ENCODE peak calls at places on chromosomes 3 and 15, in seven cellular contexts. One of them, this sample, is unnamed.

GRCh38 chr3:124791142-124791541 is 60.9 kb downstream of the UMPS start:
- DNase-seq in mesenchymal stem cell: peak
- DNase-seq in mesendoderm: no peak
- DNase-seq in neuronal stem cell: no peak
- DNase-seq in H9: no peak
- DNase-seq in trophoblast cell: no peak
- DNase-seq in H1: no peak
- DNase-seq in this sample: peak

GRCh38 chr3:48372377-48372770 is 355 bp downstream of the FBXW12 start:
- DNase-seq in mesenchymal stem cell: no peak
- DNase-seq in mesendoderm: no peak
- DNase-seq in neuronal stem cell: no peak
- DNase-seq in H9: no peak
- DNase-seq in trophoblast cell: no peak
- DNase-seq in H1: no peak
- DNase-seq in this sample: no peak

GRCh38 chr3:177154733-177155132 is 42.5 kb downstream of the TBL1XR1 start:
- DNase-seq in mesenchymal stem cell: no peak
- DNase-seq in mesendoderm: no peak
- DNase-seq in neuronal stem cell: no peak
- DNase-seq in H9: no peak
- DNase-seq in trophoblast cell: no peak
- DNase-seq in H1: no peak
- DNase-seq in this sample: no peak

GRCh38 chr3:102906837-102907236 is 472.0 kb downstream of the ZPLD1 start:
- DNase-seq in mesenchymal stem cell: no peak
- DNase-seq in mesendoderm: no peak
- DNase-seq in neuronal stem cell: no peak
- DNase-seq in H9: no peak
- DNase-seq in trophoblast cell: no peak
- DNase-seq in H1: no peak
- DNase-seq in this sample: no peak

GRCh38 chr15:69843927-69844326 is 253.8 kb downstream of the TLE3 start:
- DNase-seq in mesenchymal stem cell: no peak
- DNase-seq in mesendoderm: no peak
- DNase-seq in neuronal stem cell: no peak
- DNase-seq in H9: no peak
- DNase-seq in trophoblast cell: no peak
- DNase-seq in H1: no peak
- DNase-seq in this sample: no peak

GRCh38 chr3:159432721-159433300 is 555.8 kb upstream of the IL12A start:
- DNase-seq in mesenchymal stem cell: no peak
- DNase-seq in mesendoderm: no peak
- DNase-seq in neuronal stem cell: no peak
- DNase-seq in H9: no peak
- DNase-seq in trophoblast cell: peak
- DNase-seq in H1: no peak
- DNase-seq in this sample: peak

GRCh38 chr3:149816986-149817385 is 4.0 kb downstream of the RNF13 start:
- DNase-seq in mesenchymal stem cell: peak
- DNase-seq in mesendoderm: no peak
- DNase-seq in neuronal stem cell: no peak
- DNase-seq in H9: no peak
- DNase-seq in trophoblast cell: peak
- DNase-seq in H1: no peak
- DNase-seq in this sample: peak

GRCh38 chr15:49223536-49224274 is 53.7 kb downstream of the GALK2 start:
- DNase-seq in mesenchymal stem cell: peak
- DNase-seq in mesendoderm: no peak
- DNase-seq in neuronal stem cell: no peak
- DNase-seq in H9: no peak
- DNase-seq in trophoblast cell: no peak
- DNase-seq in H1: no peak
- DNase-seq in this sample: no peak

GRCh38 chr3:43104786-43105185 is 1.1 kb downstream of the POMGNT2 start:
- DNase-seq in mesenchymal stem cell: no peak
- DNase-seq in mesendoderm: no peak
- DNase-seq in neuronal stem cell: no peak
- DNase-seq in H9: no peak
- DNase-seq in trophoblast cell: no peak
- DNase-seq in H1: no peak
- DNase-seq in this sample: no peak

GRCh38 chr15:66880380-66881155 is 178.5 kb downstream of the SMAD6 start:
- DNase-seq in mesenchymal stem cell: no peak
- DNase-seq in mesendoderm: no peak
- DNase-seq in neuronal stem cell: no peak
- DNase-seq in H9: no peak
- DNase-seq in trophoblast cell: no peak
- DNase-seq in H1: peak
- DNase-seq in this sample: no peak

GRCh38 chr3:66622756-66623452 is 122.1 kb upstream of the LRIG1 start:
- DNase-seq in mesenchymal stem cell: no peak
- DNase-seq in mesendoderm: no peak
- DNase-seq in neuronal stem cell: no peak
- DNase-seq in H9: no peak
- DNase-seq in trophoblast cell: no peak
- DNase-seq in H1: no peak
- DNase-seq in this sample: no peak

GRCh38 chr15:50823281-50823680 is 57.8 kb upstream of the SPPL2A start:
- DNase-seq in mesenchymal stem cell: no peak
- DNase-seq in mesendoderm: no peak
- DNase-seq in neuronal stem cell: no peak
- DNase-seq in H9: no peak
- DNase-seq in trophoblast cell: no peak
- DNase-seq in H1: no peak
- DNase-seq in this sample: no peak

GRCh38 chr15:50825946-50826345 is 60.4 kb upstream of the SPPL2A start:
- DNase-seq in mesenchymal stem cell: peak
- DNase-seq in mesendoderm: no peak
- DNase-seq in neuronal stem cell: no peak
- DNase-seq in H9: no peak
- DNase-seq in trophoblast cell: no peak
- DNase-seq in H1: no peak
- DNase-seq in this sample: no peak

GRCh38 chr15:50820808-50821382 is 55.4 kb upstream of the SPPL2A start:
- DNase-seq in mesenchymal stem cell: no peak
- DNase-seq in mesendoderm: no peak
- DNase-seq in neuronal stem cell: no peak
- DNase-seq in H9: no peak
- DNase-seq in trophoblast cell: no peak
- DNase-seq in H1: no peak
- DNase-seq in this sample: no peak

GRCh38 chr15:50821476-50821875 is 56.0 kb upstream of the SPPL2A start:
- DNase-seq in mesenchymal stem cell: no peak
- DNase-seq in mesendoderm: no peak
- DNase-seq in neuronal stem cell: no peak
- DNase-seq in H9: no peak
- DNase-seq in trophoblast cell: no peak
- DNase-seq in H1: no peak
- DNase-seq in this sample: no peak

DNA sequence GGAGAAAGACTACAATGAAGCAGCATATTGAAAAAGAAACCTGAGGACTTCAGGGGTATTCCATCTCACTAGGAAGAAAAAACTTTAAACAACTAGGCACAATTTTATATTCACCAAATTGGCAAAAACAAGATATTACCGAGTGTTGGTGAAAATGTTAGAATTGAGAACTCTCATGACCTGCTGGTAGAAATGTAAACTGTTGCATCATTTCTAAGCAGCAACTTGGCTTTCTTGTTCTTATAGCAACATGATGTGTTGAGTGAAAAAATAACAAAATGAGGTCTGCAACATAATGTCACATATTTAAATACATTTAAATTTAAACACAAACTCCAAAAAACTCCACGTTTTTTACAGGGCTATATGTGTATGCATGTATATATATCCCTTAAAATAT is 59.0 kb upstream of the SPPL2A start:
- DNase-seq in mesenchymal stem cell: peak
- DNase-seq in mesendoderm: no peak
- DNase-seq in neuronal stem cell: no peak
- DNase-seq in H9: no peak
- DNase-seq in trophoblast cell: no peak
- DNase-seq in H1: no peak
- DNase-seq in this sample: no peak
- H2BK5ac ChIP-seq in mesenchymal stem cell: no peak
- H2BK5ac ChIP-seq in mesendoderm: no peak
- H2BK5ac ChIP-seq in neuronal stem cell: no peak
- H2BK5ac ChIP-seq in H9: no peak
- H2BK5ac ChIP-seq in trophoblast cell: no peak
- H2BK5ac ChIP-seq in H1: no peak
- H2BK5ac ChIP-seq in this sample: no peak

GRCh38 chr3:57918123-57918837 is 89.9 kb upstream of the FLNB start:
- DNase-seq in mesenchymal stem cell: peak
- DNase-seq in mesendoderm: no peak
- DNase-seq in neuronal stem cell: no peak
- DNase-seq in H9: no peak
- DNase-seq in trophoblast cell: peak
- DNase-seq in H1: no peak
- DNase-seq in this sample: peak

GRCh38 chr3:57919987-57920386 is 88.2 kb upstream of the FLNB start:
- DNase-seq in mesenchymal stem cell: peak
- DNase-seq in mesendoderm: no peak
- DNase-seq in neuronal stem cell: no peak
- DNase-seq in H9: no peak
- DNase-seq in trophoblast cell: no peak
- DNase-seq in H1: no peak
- DNase-seq in this sample: no peak

GRCh38 chr3:57927166-57927565 is 81.1 kb upstream of the FLNB start:
- DNase-seq in mesenchymal stem cell: no peak
- DNase-seq in mesendoderm: no peak
- DNase-seq in neuronal stem cell: no peak
- DNase-seq in H9: no peak
- DNase-seq in trophoblast cell: no peak
- DNase-seq in H1: no peak
- DNase-seq in this sample: no peak

GRCh38 chr3:57927916-57928315 is 80.3 kb upstream of the FLNB start:
- DNase-seq in mesenchymal stem cell: no peak
- DNase-seq in mesendoderm: no peak
- DNase-seq in neuronal stem cell: no peak
- DNase-seq in H9: no peak
- DNase-seq in trophoblast cell: no peak
- DNase-seq in H1: no peak
- DNase-seq in this sample: peak

DNA sequence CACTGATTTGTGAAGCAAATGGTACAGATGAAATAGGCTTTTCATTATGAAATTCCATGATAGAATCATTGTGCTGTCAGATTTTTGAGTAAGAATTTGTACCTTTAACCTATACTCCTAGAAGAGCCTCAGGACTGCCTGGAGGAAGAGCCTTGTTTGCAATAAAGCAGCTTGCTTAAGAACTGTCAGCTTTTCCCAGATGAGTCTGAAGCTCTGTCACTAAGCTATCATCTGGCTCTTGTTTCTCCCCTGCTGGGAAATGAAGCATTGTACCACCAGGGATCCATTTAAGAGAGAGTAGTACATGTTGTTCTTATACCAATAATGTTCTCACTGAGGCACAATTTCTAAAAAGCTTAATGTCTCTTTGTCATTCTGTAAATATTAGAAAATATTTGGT is 85.1 kb upstream of the FLNB start:
- DNase-seq in mesenchymal stem cell: no peak
- DNase-seq in mesendoderm: no peak
- DNase-seq in neuronal stem cell: no peak
- DNase-seq in H9: no peak
- DNase-seq in trophoblast cell: peak
- DNase-seq in H1: no peak
- DNase-seq in this sample: no peak
- H2BK5ac ChIP-seq in mesenchymal stem cell: no peak
- H2BK5ac ChIP-seq in mesendoderm: no peak
- H2BK5ac ChIP-seq in neuronal stem cell: no peak
- H2BK5ac ChIP-seq in H9: no peak
- H2BK5ac ChIP-seq in trophoblast cell: no peak
- H2BK5ac ChIP-seq in H1: no peak
- H2BK5ac ChIP-seq in this sample: no peak

DNA sequence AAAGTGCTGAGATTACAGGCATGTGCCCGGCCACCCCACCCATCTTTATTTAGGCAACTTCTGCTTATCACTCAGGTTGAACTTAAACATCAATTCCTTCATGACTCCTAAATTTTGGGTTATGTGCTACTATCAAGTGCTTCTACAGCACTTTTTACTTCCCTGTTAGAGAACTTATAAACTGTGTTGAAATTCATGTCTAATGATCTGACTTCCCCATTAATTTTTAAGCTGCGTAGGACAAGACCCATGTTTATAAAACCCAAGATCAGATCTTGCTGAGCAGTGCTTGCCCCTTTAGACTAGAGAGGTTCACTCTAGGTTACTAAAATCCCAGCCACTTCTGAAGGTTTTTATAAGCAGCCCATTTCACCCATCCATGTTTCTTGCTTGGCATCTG is 266.2 kb upstream of the TPRG1 start:
- DNase-seq in mesenchymal stem cell: no peak
- DNase-seq in mesendoderm: no peak
- DNase-seq in neuronal stem cell: no peak
- DNase-seq in H9: no peak
- DNase-seq in trophoblast cell: peak
- DNase-seq in H1: no peak
- DNase-seq in this sample: no peak
- H2BK5ac ChIP-seq in mesenchymal stem cell: no peak
- H2BK5ac ChIP-seq in mesendoderm: no peak
- H2BK5ac ChIP-seq in neuronal stem cell: no peak
- H2BK5ac ChIP-seq in H9: no peak
- H2BK5ac ChIP-seq in trophoblast cell: no peak
- H2BK5ac ChIP-seq in H1: no peak
- H2BK5ac ChIP-seq in this sample: no peak

GRCh38 chr15:52488830-52489229 is 39.9 kb downstream of the MYO5A start:
- DNase-seq in mesenchymal stem cell: no peak
- DNase-seq in mesendoderm: no peak
- DNase-seq in neuronal stem cell: no peak
- DNase-seq in H9: no peak
- DNase-seq in trophoblast cell: no peak
- DNase-seq in H1: no peak
- DNase-seq in this sample: no peak

GRCh38 chr15:52483712-52484111 is 45.0 kb downstream of the MYO5A start:
- DNase-seq in mesenchymal stem cell: peak
- DNase-seq in mesendoderm: no peak
- DNase-seq in neuronal stem cell: no peak
- DNase-seq in H9: no peak
- DNase-seq in trophoblast cell: no peak
- DNase-seq in H1: no peak
- DNase-seq in this sample: peak

GRCh38 chr15:52486003-52486996 is 42.4 kb downstream of the MYO5A start:
- DNase-seq in mesenchymal stem cell: peak
- DNase-seq in mesendoderm: peak
- DNase-seq in neuronal stem cell: peak
- DNase-seq in H9: peak
- DNase-seq in trophoblast cell: no peak
- DNase-seq in H1: no peak
- DNase-seq in this sample: no peak

GRCh38 chr15:52481915-52482314 is 46.8 kb downstream of the MYO5A start:
- DNase-seq in mesenchymal stem cell: peak
- DNase-seq in mesendoderm: no peak
- DNase-seq in neuronal stem cell: no peak
- DNase-seq in H9: no peak
- DNase-seq in trophoblast cell: no peak
- DNase-seq in H1: no peak
- DNase-seq in this sample: peak

DNA sequence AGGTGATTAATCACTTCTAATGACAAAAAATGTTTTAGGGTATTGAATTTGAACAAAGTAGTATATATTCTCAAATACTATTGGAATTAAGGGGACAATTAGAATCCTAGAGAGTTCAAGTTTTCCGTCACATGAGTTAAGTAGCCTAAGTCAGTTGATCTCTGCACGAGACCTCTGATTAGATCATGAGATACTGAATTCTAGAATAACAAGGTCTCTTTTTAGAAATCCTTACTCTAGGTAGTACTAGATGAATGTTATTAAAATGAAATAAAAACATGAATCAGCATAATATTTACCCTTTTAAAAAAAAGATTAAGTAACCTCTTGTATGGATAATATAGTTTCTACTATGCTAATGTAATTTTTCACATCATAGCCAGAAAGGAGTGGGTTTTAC is 43.4 kb downstream of the MYO5A start:
- DNase-seq in mesenchymal stem cell: no peak
- DNase-seq in mesendoderm: no peak
- DNase-seq in neuronal stem cell: no peak
- DNase-seq in H9: no peak
- DNase-seq in trophoblast cell: no peak
- DNase-seq in H1: no peak
- DNase-seq in this sample: no peak
- H2BK5ac ChIP-seq in mesenchymal stem cell: no peak
- H2BK5ac ChIP-seq in mesendoderm: no peak
- H2BK5ac ChIP-seq in neuronal stem cell: no peak
- H2BK5ac ChIP-seq in H9: no peak
- H2BK5ac ChIP-seq in trophoblast cell: no peak
- H2BK5ac ChIP-seq in H1: no peak
- H2BK5ac ChIP-seq in this sample: no peak